ENCODE peak calls at places on chromosomes 13 and 19, in four cellular contexts. X, Y, Z and R are unnamed samples.
A peak's percentile ranks its signal among the peaks of the same experiment; 100 is the strongest.

GRCh38 chr13:22198656-22199217 is 527.9 kb downstream of the FGF9 start:
- DNase-seq in X (no peak), Y (no peak), Z (no peak), R (no peak)

GRCh38 chr19:52904052-52904451 is 6.6 kb upstream of the ZNF320 start:
- DNase-seq in X (no peak), Y (no peak), Z (no peak), R (no peak)

GRCh38 chr19:15129856-15130580 is 22.8 kb downstream of the SYDE1 start:
- DNase-seq in X (no peak), Y (no peak), Z (no peak), R (no peak)

GRCh38 chr19:32767951-32768679 is 48.5 kb downstream of the TDRD12 start:
- DNase-seq in X (no peak), Y (no peak), Z (no peak), R (no peak)

GRCh38 chr13:43014162-43014561 is 9.2 kb upstream of the DNAJC15 start:
- DNase-seq in X (no peak), Y (no peak), Z (no peak), R (no peak)

GRCh38 chr19:16365300-16365996 is 40.8 kb downstream of the KLF2 start:
- DNase-seq in X (no peak), Y (no peak), Z (no peak), R (no peak)

GRCh38 chr13:77001540-77001939 is 9.7 kb downstream of the CLN5 start:
- DNase-seq in X (no peak), Y (no peak), Z (no peak), R (no peak)

GRCh38 chr13:101211261-101211660 is 205.0 kb downstream of the NALCN start:
- DNase-seq in X (peak; percentile 38), Y (no peak), Z (no peak), R (peak; percentile 72)

GRCh38 chr19:58557253-58558065 is 952 bp downstream of the UBE2M start:
- DNase-seq in X (no peak), Y (no peak), Z (no peak), R (no peak)

GRCh38 chr13:111511219-111511732 is 190.8 kb downstream of the TEX29 start:
- DNase-seq in X (no peak), Y (no peak), Z (no peak), R (no peak)

GRCh38 chr19:13848811-13849241 is 28.1 kb upstream of the NANOS3 start:
- DNase-seq in X (peak; percentile 74), Y (no peak), Z (no peak), R (no peak)

GRCh38 chr13:24512208-24513068 is at the start of gene PARP4:
- DNase-seq in X (peak; percentile 81), Y (peak; percentile 86), Z (peak; percentile 93), R (peak; percentile 85)

GRCh38 chr13:95614641-95615245 is 29.8 kb downstream of the DZIP1 start:
- DNase-seq in X (no peak), Y (no peak), Z (no peak), R (no peak)

GRCh38 chr13:25862156-25862555 is 189.7 kb downstream of the SHISA2 start:
- DNase-seq in X (no peak), Y (no peak), Z (no peak), R (no peak)

GRCh38 chr13:33927315-33927714 is 109.4 kb downstream of the RFC3 start:
- DNase-seq in X (peak; percentile 16), Y (no peak), Z (no peak), R (peak; percentile 64)

GRCh38 chr19:14460935-14461334 is 14.2 kb downstream of the PTGER1 start:
- DNase-seq in X (no peak), Y (no peak), Z (no peak), R (no peak)

GRCh38 chr19:3285647-3286176 is 61.3 kb downstream of the CELF5 start:
- DNase-seq in X (no peak), Y (no peak), Z (peak; percentile 59), R (no peak)

GRCh38 chr13:23656637-23657036 is 86.4 kb downstream of the TNFRSF19 start:
- DNase-seq in X (no peak), Y (no peak), Z (peak; percentile 45), R (peak; percentile 98)

GRCh38 chr13:79457390-79457789 is 23.6 kb upstream of the NDFIP2 start:
- DNase-seq in X (no peak), Y (no peak), Z (no peak), R (no peak)

GRCh38 chr13:66915596-66916185 is 314.4 kb downstream of the PCDH9 start:
- DNase-seq in X (peak; percentile 21), Y (no peak), Z (no peak), R (peak; percentile 63)

GRCh38 chr13:49517461-49517860 is 21.7 kb downstream of the PHF11 start:
- DNase-seq in X (no peak), Y (no peak), Z (peak; percentile 26), R (no peak)

GRCh38 chr19:28705008-28705407 is 507.9 kb downstream of the UQCRFS1 start:
- DNase-seq in X (peak; percentile 58), Y (peak; percentile 19), Z (peak; percentile 21), R (peak; percentile 62)

GRCh38 chr13:113083402-113084061 is 22.1 kb upstream of the F7 start:
- DNase-seq in X (peak; percentile 67), Y (no peak), Z (no peak), R (peak; percentile 12)

GRCh38 chr13:92355213-92355612 is 871.4 kb upstream of the GPC6 start:
- DNase-seq in X (peak; percentile 2), Y (peak; percentile 64), Z (peak; percentile 10), R (peak; percentile 5)

GRCh38 chr13:113162783-113163685 is 4.6 kb downstream of the PROZ start:
- DNase-seq in X (no peak), Y (no peak), Z (no peak), R (no peak)

GRCh38 chr19:29645491-29645867 is 19.8 kb upstream of the PLEKHF1 start:
- DNase-seq in X (no peak), Y (no peak), Z (no peak), R (no peak)

GRCh38 chr13:49240017-49240416 is 7.7 kb upstream of the CDADC1 start:
- DNase-seq in X (peak; percentile 24), Y (no peak), Z (peak; percentile 22), R (peak; percentile 46)

GRCh38 chr19:18450934-18451836 is 13.3 kb upstream of the ISYNA1 start:
- DNase-seq in X (peak; percentile 64), Y (peak; percentile 81), Z (peak; percentile 63), R (peak; percentile 64)

GRCh38 chr19:3366104-3366760 is at the start of gene NFIC:
- DNase-seq in X (peak; percentile 87), Y (peak; percentile 92), Z (no peak), R (peak; percentile 79)

GRCh38 chr13:89457977-89458376 is 1786.8 kb downstream of the SLITRK5 start:
- DNase-seq in X (peak; percentile 34), Y (no peak), Z (no peak), R (peak; percentile 34)

GRCh38 chr19:45419396-45419795 is 4.3 kb downstream of the ERCC1 start:
- DNase-seq in X (no peak), Y (no peak), Z (no peak), R (no peak)

GRCh38 chr13:99528547-99528946 is 27.3 kb downstream of the TM9SF2 start:
- DNase-seq in X (peak; percentile 19), Y (no peak), Z (peak; percentile 17), R (no peak)

GRCh38 chr19:6354098-6354674 is 7.1 kb upstream of the CLPP start:
- DNase-seq in X (no peak), Y (no peak), Z (no peak), R (no peak)

GRCh38 chr19:54674021-54674617 is 11.3 kb downstream of the LILRB4 start:
- DNase-seq in X (peak; percentile 66), Y (peak; percentile 57), Z (peak; percentile 22), R (no peak)

GRCh38 chr13:107466326-107466725 is 749.0 kb downstream of the LIG4 start:
- DNase-seq in X (no peak), Y (no peak), Z (no peak), R (peak; percentile 62)

GRCh38 chr13:43390582-43390981 is 367.2 kb downstream of the DNAJC15 start:
- DNase-seq in X (no peak), Y (no peak), Z (no peak), R (no peak)

GRCh38 chr19:29372461-29372860 is 153.3 kb upstream of the VSTM2B start:
- DNase-seq in X (no peak), Y (no peak), Z (no peak), R (no peak)

GRCh38 chr13:77048592-77048991 is 21.6 kb upstream of the FBXL3 start:
- DNase-seq in X (no peak), Y (no peak), Z (no peak), R (no peak)

GRCh38 chr19:55585658-55586339 is 5.2 kb upstream of the ZNF579 start:
- DNase-seq in X (peak; percentile 61), Y (no peak), Z (peak; percentile 76), R (peak; percentile 63)

GRCh38 chr13:84263354-84264069 is 381.2 kb upstream of the SLITRK1 start:
- DNase-seq in X (no peak), Y (no peak), Z (no peak), R (no peak)

GRCh38 chr13:41049480-41049879 is 11.8 kb upstream of the WBP4 start:
- DNase-seq in X (no peak), Y (no peak), Z (no peak), R (no peak)
- TF ChIP-seq MAZ in X (no peak), Y (no peak), Z (no peak), R (no peak)

GRCh38 chr19:5103061-5103701 is 134.3 kb downstream of the KDM4B start:
- DNase-seq in X (no peak), Y (no peak), Z (no peak), R (peak; percentile 12)
- TF ChIP-seq MAZ in X (no peak), Y (no peak), Z (no peak), R (no peak)

DNA sequence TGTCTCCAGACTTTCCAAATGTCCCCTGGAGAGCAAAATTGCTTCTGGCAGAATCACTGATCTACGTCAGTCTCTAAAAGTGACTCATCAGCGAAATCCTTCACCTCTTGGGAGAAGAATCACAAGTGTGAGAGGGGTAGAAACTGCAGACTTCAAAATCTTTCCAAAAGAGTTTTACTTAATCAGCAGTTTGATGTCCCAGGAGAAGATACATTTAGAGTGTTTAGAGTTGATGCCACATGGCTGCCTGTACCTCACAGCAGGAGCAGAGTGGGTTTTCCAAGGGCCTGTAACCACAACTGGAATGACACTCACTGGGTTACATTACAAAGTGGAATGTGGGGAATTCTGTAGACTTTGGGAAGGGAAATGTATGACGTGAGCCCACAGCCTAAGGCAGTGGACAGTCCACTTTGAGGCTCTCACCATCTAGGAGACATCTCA is 6.2 kb upstream of the CEACAM5 start:
- DNase-seq in X (peak; percentile 85), Y (no peak), Z (no peak), R (peak; percentile 33)
- TF ChIP-seq MAZ in X (no peak), Y (no peak), Z (no peak), R (no peak)

GRCh38 chr19:43306097-43306496 is 36.8 kb upstream of the PSG9 start:
- DNase-seq in X (no peak), Y (no peak), Z (no peak), R (no peak)
- TF ChIP-seq MAZ in X (no peak), Y (no peak), Z (no peak), R (no peak)

GRCh38 chr13:73190477-73190876 is 131.7 kb downstream of the KLF5 start:
- DNase-seq in X (no peak), Y (no peak), Z (no peak), R (no peak)
- TF ChIP-seq MAZ in X (no peak), Y (no peak), Z (no peak), R (no peak)

GRCh38 chr13:105471683-105472082 is 1063.8 kb downstream of the EFNB2 start:
- DNase-seq in X (no peak), Y (no peak), Z (no peak), R (peak; percentile 17)

GRCh38 chr13:105474983-105475382 is 1060.5 kb downstream of the EFNB2 start:
- DNase-seq in X (no peak), Y (no peak), Z (no peak), R (no peak)
- TF ChIP-seq MAZ in X (no peak), Y (no peak), Z (no peak), R (no peak)